ENCODE peak calls at places on chromosomes 16 and 17, in ten cellular contexts. M is H9; D is PC-9; W is G401; S is EL; X is stimulated activated CD4-positive, alpha-beta T cell treated with anti-CD3 and anti-CD28 coated beads, Interleukin-15, amount 100 ng/mL, for 24 hours; U is PC-3; Q is heart right ventricle; O is glutamatergic neuron; I is naive thymus-derived CD8-positive, alpha-beta T cell. P is an unnamed sample.

GRCh38 chr17:61662771-61663170 is 71.8 kb upstream of the NACA2 start:
- DNase-seq in M (no peak), D (no peak), W (no peak), S (no peak), X (no peak), U (no peak), Q (no peak), O (no peak), I (no peak), P (no peak)

GRCh38 chr17:32912218-32912897 is 15.6 kb upstream of the TMEM98 start:
- DNase-seq in M (peak), D (no peak), W (no peak), S (peak), X (no peak), U (peak), Q (peak), O (no peak), I (no peak), P (no peak)

GRCh38 chr16:3650631-3651265 is 3.7 kb upstream of the DNASE1 start:
- DNase-seq in M (no peak), D (no peak), W (no peak), S (no peak), X (no peak), U (no peak), Q (no peak), O (no peak), I (no peak), P (no peak)

GRCh38 chr16:11168386-11169065 is 87.5 kb downstream of the SOCS1 start:
- DNase-seq in M (no peak), D (peak), W (no peak), S (no peak), X (no peak), U (no peak), Q (peak), O (peak), I (no peak), P (no peak)

GRCh38 chr17:78106211-78106610 is 22.3 kb downstream of the TMC6 start:
- DNase-seq in M (no peak), D (no peak), W (no peak), S (no peak), X (no peak), U (no peak), Q (no peak), O (no peak), I (no peak), P (no peak)

GRCh38 chr17:62713096-62713870 is 85.8 kb downstream of the MRC2 start:
- DNase-seq in M (peak), D (no peak), W (no peak), S (no peak), X (no peak), U (no peak), Q (no peak), O (no peak), I (no peak), P (no peak)

GRCh38 chr17:43351686-43352085 is 47.1 kb upstream of the ARL4D start:
- DNase-seq in M (no peak), D (no peak), W (no peak), S (no peak), X (no peak), U (peak), Q (no peak), O (no peak), I (no peak), P (no peak)

GRCh38 chr17:78278139-78278741 is 46.8 kb downstream of the TMEM235 start:
- DNase-seq in M (peak), D (no peak), W (no peak), S (no peak), X (no peak), U (no peak), Q (no peak), O (no peak), I (no peak), P (no peak)

GRCh38 chr17:5841862-5842261 is 228.3 kb upstream of the WSCD1 start:
- DNase-seq in M (peak), D (no peak), W (no peak), S (no peak), X (no peak), U (no peak), Q (no peak), O (no peak), I (no peak), P (no peak)

GRCh38 chr17:9401434-9401833 is 174.2 kb downstream of the STX8 start:
- DNase-seq in M (no peak), D (peak), W (no peak), S (peak), X (no peak), U (peak), Q (no peak), O (no peak), I (no peak), P (no peak)

GRCh38 chr17:57211010-57211411 is 45.3 kb upstream of the MSI2 start:
- DNase-seq in M (no peak), D (no peak), W (no peak), S (no peak), X (no peak), U (peak), Q (no peak), O (no peak), I (no peak), P (no peak)